ENCODE peak calls at places on chromosomes 12 and 14, in ten cellular contexts. One of them, this sample, is unnamed.

GRCh38 chr12:52581066-52581465 is 7.4 kb upstream of the KRT74 start:
- DNase-seq in hepatocyte: no peak
- DNase-seq in CD8-positive, alpha-beta T cell: no peak
- DNase-seq in colonic mucosa: no peak
- DNase-seq in psoas muscle: no peak
- DNase-seq in fibroblast of lung: no peak
- DNase-seq in pancreas: no peak
- DNase-seq in adrenal gland: no peak
- DNase-seq in thoracic aorta: no peak
- DNase-seq in spleen: peak; percentile 47
- DNase-seq in this sample: no peak

GRCh38 chr14:99148861-99149610 is 123.0 kb downstream of the BCL11B start:
- DNase-seq in hepatocyte: no peak
- DNase-seq in CD8-positive, alpha-beta T cell: no peak
- DNase-seq in colonic mucosa: no peak
- DNase-seq in psoas muscle: no peak
- DNase-seq in fibroblast of lung: no peak
- DNase-seq in pancreas: no peak
- DNase-seq in adrenal gland: no peak
- DNase-seq in thoracic aorta: no peak
- DNase-seq in spleen: no peak
- DNase-seq in this sample: no peak

GRCh38 chr12:86256169-86256568 is at the start of gene MGAT4C:
- DNase-seq in hepatocyte: peak; percentile 11
- DNase-seq in CD8-positive, alpha-beta T cell: no peak
- DNase-seq in colonic mucosa: no peak
- DNase-seq in psoas muscle: no peak
- DNase-seq in fibroblast of lung: peak; percentile 12
- DNase-seq in pancreas: no peak
- DNase-seq in adrenal gland: no peak
- DNase-seq in thoracic aorta: no peak
- DNase-seq in spleen: no peak
- DNase-seq in this sample: no peak

GRCh38 chr14:87952307-87953094 is 40.5 kb downstream of the GALC start:
- DNase-seq in hepatocyte: no peak
- DNase-seq in CD8-positive, alpha-beta T cell: no peak
- DNase-seq in colonic mucosa: no peak
- DNase-seq in psoas muscle: no peak
- DNase-seq in fibroblast of lung: no peak
- DNase-seq in pancreas: no peak
- DNase-seq in adrenal gland: no peak
- DNase-seq in thoracic aorta: no peak
- DNase-seq in spleen: no peak
- DNase-seq in this sample: no peak

GRCh38 chr12:64082866-64083268 is 139.2 kb downstream of the KICS2 start:
- DNase-seq in hepatocyte: peak; percentile 6
- DNase-seq in CD8-positive, alpha-beta T cell: no peak
- DNase-seq in colonic mucosa: peak; percentile 55
- DNase-seq in psoas muscle: no peak
- DNase-seq in fibroblast of lung: no peak
- DNase-seq in pancreas: no peak
- DNase-seq in adrenal gland: peak; percentile 61
- DNase-seq in thoracic aorta: no peak
- DNase-seq in spleen: no peak
- DNase-seq in this sample: no peak

GRCh38 chr14:58100735-58101368 is 51.2 kb downstream of the ARMH4 start:
- DNase-seq in hepatocyte: no peak
- DNase-seq in CD8-positive, alpha-beta T cell: no peak
- DNase-seq in colonic mucosa: no peak
- DNase-seq in psoas muscle: no peak
- DNase-seq in fibroblast of lung: peak; percentile 81
- DNase-seq in pancreas: no peak
- DNase-seq in adrenal gland: no peak
- DNase-seq in thoracic aorta: no peak
- DNase-seq in spleen: no peak
- DNase-seq in this sample: no peak

GRCh38 chr14:60724080-60724618 is at the start of gene SIX4:
- DNase-seq in hepatocyte: peak; percentile 87
- DNase-seq in CD8-positive, alpha-beta T cell: no peak
- DNase-seq in colonic mucosa: peak; percentile 56
- DNase-seq in psoas muscle: peak; percentile 90
- DNase-seq in fibroblast of lung: peak; percentile 89
- DNase-seq in pancreas: peak; percentile 85
- DNase-seq in adrenal gland: peak; percentile 62
- DNase-seq in thoracic aorta: peak; percentile 24
- DNase-seq in spleen: no peak
- DNase-seq in this sample: peak; percentile 72

GRCh38 chr12:67980391-67980790 is 8.9 kb upstream of the IFNG-AS1 start:
- DNase-seq in hepatocyte: no peak
- DNase-seq in CD8-positive, alpha-beta T cell: no peak
- DNase-seq in colonic mucosa: no peak
- DNase-seq in psoas muscle: no peak
- DNase-seq in fibroblast of lung: no peak
- DNase-seq in pancreas: no peak
- DNase-seq in adrenal gland: no peak
- DNase-seq in thoracic aorta: no peak
- DNase-seq in spleen: no peak
- DNase-seq in this sample: no peak

GRCh38 chr14:76348898-76349297 is 27.0 kb upstream of the ESRRB start:
- DNase-seq in hepatocyte: no peak
- DNase-seq in CD8-positive, alpha-beta T cell: no peak
- DNase-seq in colonic mucosa: no peak
- DNase-seq in psoas muscle: peak; percentile 71
- DNase-seq in fibroblast of lung: peak; percentile 11
- DNase-seq in pancreas: no peak
- DNase-seq in adrenal gland: no peak
- DNase-seq in thoracic aorta: no peak
- DNase-seq in spleen: peak; percentile 41
- DNase-seq in this sample: peak; percentile 22

GRCh38 chr14:52701223-52701622 is 5.8 kb upstream of the PSMC6 start:
- DNase-seq in hepatocyte: no peak
- DNase-seq in CD8-positive, alpha-beta T cell: no peak
- DNase-seq in colonic mucosa: no peak
- DNase-seq in psoas muscle: no peak
- DNase-seq in fibroblast of lung: no peak
- DNase-seq in pancreas: no peak
- DNase-seq in adrenal gland: no peak
- DNase-seq in thoracic aorta: no peak
- DNase-seq in spleen: no peak
- DNase-seq in this sample: no peak

GRCh38 chr12:115916910-115917668 is 360.4 kb downstream of the MED13L start:
- DNase-seq in hepatocyte: peak; percentile 87
- DNase-seq in CD8-positive, alpha-beta T cell: peak; percentile 66
- DNase-seq in colonic mucosa: peak; percentile 78
- DNase-seq in psoas muscle: peak; percentile 75
- DNase-seq in fibroblast of lung: peak; percentile 8
- DNase-seq in pancreas: peak; percentile 90
- DNase-seq in adrenal gland: peak; percentile 19
- DNase-seq in thoracic aorta: no peak
- DNase-seq in spleen: peak; percentile 91
- DNase-seq in this sample: peak; percentile 45

DNA sequence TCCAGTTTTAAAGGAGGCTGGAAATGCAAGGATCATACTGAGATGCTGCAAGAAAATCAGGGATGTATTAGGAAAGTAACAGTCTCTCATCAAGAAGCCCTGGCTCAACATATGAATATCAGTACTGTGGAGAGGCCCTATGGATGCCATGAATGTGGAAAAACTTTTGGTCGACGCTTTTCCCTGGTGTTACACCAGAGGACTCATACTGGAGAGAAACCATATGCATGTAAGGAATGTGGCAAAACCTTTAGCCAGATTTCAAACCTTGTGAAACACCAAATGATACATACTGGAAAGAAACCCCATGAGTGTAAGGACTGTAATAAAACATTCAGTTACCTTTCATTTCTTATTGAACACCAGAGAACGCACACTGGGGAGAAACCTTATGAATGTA is 24.5 kb downstream of the ZNF891 start:
- DNase-seq in hepatocyte: no peak
- DNase-seq in CD8-positive, alpha-beta T cell: no peak
- DNase-seq in colonic mucosa: no peak
- DNase-seq in psoas muscle: no peak
- DNase-seq in fibroblast of lung: peak; percentile 14
- DNase-seq in pancreas: no peak
- DNase-seq in adrenal gland: no peak
- DNase-seq in thoracic aorta: no peak
- DNase-seq in spleen: no peak
- DNase-seq in this sample: no peak
- H3K4me3 ChIP-seq in hepatocyte: peak overlapping the region; percentile 8
- H3K4me3 ChIP-seq in CD8-positive, alpha-beta T cell: peak overlapping the region; percentile 3
- H3K4me3 ChIP-seq in colonic mucosa: no peak overlapping the region
- H3K4me3 ChIP-seq in psoas muscle: no peak overlapping the region
- H3K4me3 ChIP-seq in fibroblast of lung: no peak overlapping the region
- H3K4me3 ChIP-seq in pancreas: no peak overlapping the region
- H3K4me3 ChIP-seq in adrenal gland: no peak overlapping the region
- H3K4me3 ChIP-seq in thoracic aorta: peak overlapping the region; percentile 4
- H3K4me3 ChIP-seq in spleen: no peak overlapping the region
- H3K4me3 ChIP-seq in this sample: no peak overlapping the region

GRCh38 chr14:102232348-102232625 is 72.7 kb downstream of the MOK start:
- DNase-seq in hepatocyte: no peak
- DNase-seq in CD8-positive, alpha-beta T cell: no peak
- DNase-seq in colonic mucosa: no peak
- DNase-seq in psoas muscle: no peak
- DNase-seq in fibroblast of lung: no peak
- DNase-seq in pancreas: no peak
- DNase-seq in adrenal gland: no peak
- DNase-seq in thoracic aorta: no peak
- DNase-seq in spleen: no peak
- DNase-seq in this sample: no peak

GRCh38 chr14:102236026-102236425 is 68.9 kb downstream of the MOK start:
- DNase-seq in hepatocyte: no peak
- DNase-seq in CD8-positive, alpha-beta T cell: no peak
- DNase-seq in colonic mucosa: no peak
- DNase-seq in psoas muscle: no peak
- DNase-seq in fibroblast of lung: no peak
- DNase-seq in pancreas: no peak
- DNase-seq in adrenal gland: no peak
- DNase-seq in thoracic aorta: no peak
- DNase-seq in spleen: no peak
- DNase-seq in this sample: no peak

GRCh38 chr14:102235275-102235897 is 69.6 kb downstream of the MOK start:
- DNase-seq in hepatocyte: peak; percentile 92
- DNase-seq in CD8-positive, alpha-beta T cell: peak; percentile 68
- DNase-seq in colonic mucosa: peak; percentile 84
- DNase-seq in psoas muscle: peak; percentile 86
- DNase-seq in fibroblast of lung: peak; percentile 87
- DNase-seq in pancreas: peak; percentile 92
- DNase-seq in adrenal gland: peak; percentile 85
- DNase-seq in thoracic aorta: peak; percentile 59
- DNase-seq in spleen: peak; percentile 90
- DNase-seq in this sample: peak; percentile 87

GRCh38 chr14:102233081-102233480 is 71.9 kb downstream of the MOK start:
- DNase-seq in hepatocyte: no peak
- DNase-seq in CD8-positive, alpha-beta T cell: no peak
- DNase-seq in colonic mucosa: no peak
- DNase-seq in psoas muscle: no peak
- DNase-seq in fibroblast of lung: no peak
- DNase-seq in pancreas: no peak
- DNase-seq in adrenal gland: no peak
- DNase-seq in thoracic aorta: no peak
- DNase-seq in spleen: no peak
- DNase-seq in this sample: no peak

GRCh38 chr14:102234331-102235264 is 70.4 kb downstream of the MOK start:
- DNase-seq in hepatocyte: no peak
- DNase-seq in CD8-positive, alpha-beta T cell: no peak
- DNase-seq in colonic mucosa: no peak
- DNase-seq in psoas muscle: no peak
- DNase-seq in fibroblast of lung: no peak
- DNase-seq in pancreas: peak; percentile 53
- DNase-seq in adrenal gland: no peak
- DNase-seq in thoracic aorta: no peak
- DNase-seq in spleen: peak; percentile 41
- DNase-seq in this sample: no peak
- TF ChIP-seq CTCF in hepatocyte: no peak
- TF ChIP-seq CTCF in CD8-positive, alpha-beta T cell: no peak
- TF ChIP-seq CTCF in colonic mucosa: no peak
- TF ChIP-seq CTCF in psoas muscle: no peak
- TF ChIP-seq CTCF in fibroblast of lung: no peak
- TF ChIP-seq CTCF in pancreas: no peak
- TF ChIP-seq CTCF in adrenal gland: no peak
- TF ChIP-seq CTCF in thoracic aorta: no peak
- TF ChIP-seq CTCF in spleen: no peak
- TF ChIP-seq CTCF in this sample: no peak

DNA sequence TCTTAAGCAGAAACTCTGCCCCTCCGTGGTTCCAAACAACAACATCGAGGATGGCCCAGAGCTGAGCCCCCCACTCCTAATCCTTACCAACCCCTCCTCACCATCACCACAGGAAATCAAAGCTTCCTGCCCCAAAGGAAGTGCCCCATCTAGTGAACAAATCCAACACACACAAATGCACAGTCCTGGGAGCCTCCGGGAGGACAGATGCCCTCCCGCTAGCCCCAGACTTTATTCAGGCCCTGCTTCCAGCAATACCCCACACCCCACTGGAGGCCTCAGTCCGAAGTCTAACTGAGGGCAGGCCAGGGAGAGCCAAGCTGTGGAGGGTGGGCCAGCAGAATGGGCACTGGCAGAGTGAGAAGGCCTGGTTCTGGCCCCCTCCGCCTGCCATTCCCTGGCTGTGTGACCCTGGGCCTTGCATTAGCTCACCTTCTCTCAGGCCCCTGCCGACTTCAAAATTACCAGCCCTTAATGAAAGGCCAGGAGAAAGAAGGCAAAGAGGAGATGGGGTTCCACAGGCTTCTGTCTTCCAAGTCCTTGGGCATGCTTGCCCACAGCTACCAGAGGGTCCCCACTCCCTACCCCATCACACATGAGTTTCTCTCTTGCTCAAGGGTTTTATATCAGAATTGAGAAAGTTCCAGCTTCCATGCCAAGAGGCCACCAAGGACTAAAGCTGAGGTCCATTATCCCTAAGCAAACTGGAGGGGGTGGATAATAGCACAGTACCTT is 2.3 kb downstream of the HDAC7 start:
- DNase-seq in hepatocyte: peak; percentile 50
- DNase-seq in CD8-positive, alpha-beta T cell: no peak
- DNase-seq in colonic mucosa: no peak
- DNase-seq in psoas muscle: peak; percentile 43
- DNase-seq in fibroblast of lung: no peak
- DNase-seq in pancreas: no peak
- DNase-seq in adrenal gland: no peak
- DNase-seq in thoracic aorta: no peak
- DNase-seq in spleen: peak; percentile 71
- DNase-seq in this sample: no peak
- H3K4me1 ChIP-seq in hepatocyte: peaks cover 57% of the 10 kb centered on the region
- H3K4me1 ChIP-seq in CD8-positive, alpha-beta T cell: peaks cover 77% of the 10 kb centered on the region
- H3K4me1 ChIP-seq in colonic mucosa: peaks cover 13% of the 10 kb centered on the region
- H3K4me1 ChIP-seq in psoas muscle: peaks cover 45% of the 10 kb centered on the region
- H3K4me1 ChIP-seq in fibroblast of lung: peaks cover 58% of the 10 kb centered on the region
- H3K4me1 ChIP-seq in pancreas: peaks cover 12% of the 10 kb centered on the region
- H3K4me1 ChIP-seq in adrenal gland: peaks cover 70% of the 10 kb centered on the region
- H3K4me1 ChIP-seq in thoracic aorta: peaks cover 66% of the 10 kb centered on the region
- H3K4me1 ChIP-seq in spleen: peaks cover 62% of the 10 kb centered on the region
- H3K4me1 ChIP-seq in this sample: peaks cover 15% of the 10 kb centered on the region

DNA sequence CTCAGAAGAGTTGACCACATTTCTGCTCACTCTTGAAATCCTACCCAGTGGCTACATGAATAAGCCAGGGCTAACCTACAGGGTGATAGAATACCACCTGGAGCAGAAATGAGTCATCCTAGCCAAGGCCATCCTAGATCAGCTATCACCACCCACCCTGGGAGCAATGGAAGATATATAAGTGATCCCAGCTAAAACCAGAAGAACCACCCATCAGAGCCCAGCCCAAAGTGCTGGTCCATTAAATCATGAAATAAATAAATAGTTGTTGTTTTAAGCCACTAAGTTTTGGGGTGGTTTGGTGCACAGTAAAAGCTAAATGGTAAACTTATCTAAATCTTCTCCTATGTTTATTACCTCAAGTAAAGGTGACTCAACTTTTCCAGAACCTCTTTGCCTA is 105.1 kb downstream of the RPS29 start:
- DNase-seq in hepatocyte: no peak
- DNase-seq in CD8-positive, alpha-beta T cell: no peak
- DNase-seq in colonic mucosa: no peak
- DNase-seq in psoas muscle: no peak
- DNase-seq in fibroblast of lung: no peak
- DNase-seq in pancreas: no peak
- DNase-seq in adrenal gland: no peak
- DNase-seq in thoracic aorta: no peak
- DNase-seq in spleen: no peak
- DNase-seq in this sample: no peak
- H3K4me3 ChIP-seq in hepatocyte: no peak overlapping the region
- H3K4me3 ChIP-seq in CD8-positive, alpha-beta T cell: no peak overlapping the region
- H3K4me3 ChIP-seq in colonic mucosa: no peak overlapping the region
- H3K4me3 ChIP-seq in psoas muscle: no peak overlapping the region
- H3K4me3 ChIP-seq in fibroblast of lung: no peak overlapping the region
- H3K4me3 ChIP-seq in pancreas: no peak overlapping the region
- H3K4me3 ChIP-seq in adrenal gland: no peak overlapping the region
- H3K4me3 ChIP-seq in thoracic aorta: no peak overlapping the region
- H3K4me3 ChIP-seq in spleen: no peak overlapping the region
- H3K4me3 ChIP-seq in this sample: no peak overlapping the region